ENCODE peak calls at places on chromosomes 11 and 22, in four cellular contexts. N, J, R and H are unnamed samples. For H3K27me3, the result is how much of the 10 kb centered on the place peaks cover.

GRCh38 chr11:43894546-43894945 is 13.9 kb downstream of the ALKBH3 start:
- DNase-seq in N (no peak), J (no peak), R (no peak), H (no peak)

GRCh38 chr11:71472357-71472885 is 19.4 kb downstream of the NADSYN1 start:
- DNase-seq in N (no peak), J (no peak), R (no peak), H (no peak)

GRCh38 chr11:15770798-15771414 is 585.4 kb downstream of the SOX6 start:
- DNase-seq in N (no peak), J (no peak), R (peak), H (no peak)

GRCh38 chr11:44833869-44834452 is 107.2 kb downstream of the TSPAN18 start:
- DNase-seq in N (no peak), J (no peak), R (no peak), H (no peak)

GRCh38 chr11:32939046-32939445 is 46.4 kb downstream of the QSER1 start:
- DNase-seq in N (no peak), J (no peak), R (no peak), H (no peak)

GRCh38 chr11:115379528-115379927 is 124.7 kb downstream of the CADM1 start:
- DNase-seq in N (no peak), J (no peak), R (no peak), H (no peak)

GRCh38 chr22:46652081-46652929 is 32.1 kb downstream of the GRAMD4 start:
- DNase-seq in N (no peak), J (no peak), R (peak), H (no peak)

GRCh38 chr11:67302571-67303131 is 679 bp upstream of the SSH3 start:
- DNase-seq in N (no peak), J (no peak), R (no peak), H (no peak)

GRCh38 chr11:77136074-77136473 is 8.0 kb downstream of the MYO7A start:
- DNase-seq in N (no peak), J (no peak), R (no peak), H (peak)

GRCh38 chr11:98601181-98601773 is 419.5 kb upstream of the CNTN5 start:
- DNase-seq in N (no peak), J (no peak), R (no peak), H (no peak)

GRCh38 chr11:68053117-68053516 is 14.3 kb downstream of the TCIRG1 start:
- DNase-seq in N (no peak), J (no peak), R (no peak), H (no peak)

DNA sequence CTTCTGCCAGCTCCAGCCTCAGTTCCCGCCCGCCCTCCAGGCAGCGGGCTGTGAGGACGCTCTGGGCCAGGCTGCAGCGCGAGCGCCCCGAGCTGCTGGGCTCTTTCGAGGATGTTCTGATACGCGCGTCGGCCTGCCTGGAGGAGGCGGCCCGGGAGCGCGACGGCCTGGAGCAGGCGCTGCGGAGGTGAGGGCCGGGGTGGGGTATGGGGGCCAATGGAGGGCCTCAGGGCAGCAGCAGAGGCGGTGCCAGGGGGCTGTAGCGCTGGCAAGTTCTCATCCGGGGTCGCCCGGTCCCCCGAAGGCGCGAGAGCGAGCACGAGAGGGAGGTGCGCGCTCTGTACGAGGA is 2.2 kb downstream of the CRACR2B start:
- DNase-seq in N (no peak), J (no peak), R (no peak), H (no peak)
- H3K27me3 ChIP-seq in N (under half), J (under half), R (half or more), H (half or more)

DNA sequence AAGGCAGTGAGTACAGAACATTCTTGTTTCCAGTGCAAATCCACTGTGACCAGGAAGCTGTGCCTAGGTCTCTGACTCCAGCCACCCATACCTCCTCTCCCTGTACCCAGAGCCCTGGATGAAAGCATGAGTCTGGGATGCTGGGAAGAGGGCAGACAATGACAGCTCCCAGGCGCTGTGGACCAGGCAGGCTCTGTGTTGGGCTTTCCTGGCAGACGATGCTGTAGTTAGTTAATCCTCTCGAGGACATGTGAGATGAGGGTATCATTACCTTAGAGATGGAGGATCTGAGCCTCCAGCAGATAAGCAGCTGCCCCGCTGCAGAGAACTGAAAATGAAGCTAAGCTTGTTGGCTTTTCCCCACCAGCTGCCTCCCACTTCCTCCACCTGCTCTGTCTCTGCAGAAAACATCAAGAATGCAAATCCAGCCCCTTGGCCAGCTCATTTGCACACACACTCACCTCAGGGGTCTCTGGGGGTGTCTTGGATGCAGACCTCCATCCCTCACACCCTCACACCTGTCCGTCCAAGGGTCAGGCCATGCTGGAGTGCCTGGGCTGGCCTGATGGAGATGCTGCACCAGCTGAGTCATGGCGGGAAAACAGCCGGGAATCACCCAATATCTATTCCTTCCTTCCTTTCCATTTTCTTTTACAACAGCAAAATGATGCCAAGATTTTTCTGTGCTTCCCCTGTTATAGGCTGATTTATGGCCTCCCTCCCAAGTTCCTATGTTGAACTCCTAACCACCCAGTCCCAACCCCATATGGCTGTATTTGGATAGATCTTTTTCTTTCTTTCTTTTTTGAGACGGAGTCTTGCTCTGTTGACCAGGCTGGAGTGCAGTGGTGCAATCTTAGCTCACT is 94.9 kb upstream of the SEPTIN5 start:
- DNase-seq in N (no peak), J (no peak), R (no peak), H (no peak)
- H3K27me3 ChIP-seq in N (under half), J (under half), R (under half), H (under half)

DNA sequence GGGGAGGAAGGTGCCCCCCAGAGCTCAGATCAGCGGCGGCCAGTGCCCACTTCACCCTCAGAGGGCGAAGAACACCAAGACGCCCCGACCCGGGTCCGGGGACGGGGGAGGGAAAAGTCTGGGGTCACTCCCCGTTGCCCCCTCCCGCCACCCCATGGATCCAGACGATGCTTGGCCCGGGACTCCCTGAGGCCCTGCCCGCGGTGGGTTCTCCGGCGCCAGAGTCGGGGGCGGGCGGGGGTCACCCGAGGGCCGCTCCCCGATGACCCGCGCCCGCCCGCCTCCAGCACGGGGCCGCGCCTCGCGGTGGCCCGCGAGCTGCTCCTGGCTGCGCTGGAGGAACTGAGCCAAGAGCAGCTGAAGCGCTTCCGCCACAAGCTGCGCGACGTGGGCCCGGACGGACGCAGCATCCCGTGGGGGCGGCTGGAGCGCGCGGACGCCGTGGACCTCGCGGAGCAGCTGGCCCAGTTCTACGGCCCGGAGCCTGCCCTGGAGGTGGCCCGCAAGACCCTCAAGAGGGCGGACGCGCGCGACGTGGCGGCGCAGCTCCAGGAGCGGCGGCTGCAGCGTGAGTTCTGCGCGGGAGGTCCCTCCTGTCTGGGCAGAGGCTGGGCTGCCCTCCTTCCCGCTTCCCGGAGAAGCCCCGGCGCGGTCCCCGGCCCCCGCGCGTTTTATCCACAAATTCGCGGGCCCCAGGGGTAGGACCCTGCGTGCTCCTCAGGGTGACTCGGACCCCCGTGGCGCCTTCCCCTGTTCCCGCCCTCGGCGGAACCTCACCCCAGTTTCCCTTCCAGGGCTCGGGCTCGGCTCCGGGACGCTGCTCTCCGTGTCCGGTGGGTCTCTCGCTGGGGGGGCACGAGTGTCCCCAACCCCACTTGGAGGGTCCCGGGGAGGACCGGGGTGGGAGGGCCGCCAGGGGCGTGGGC is 1.1 kb downstream of the NLRP6 start:
- DNase-seq in N (no peak), J (no peak), R (peak), H (no peak)
- H3K27me3 ChIP-seq in N (under half), J (under half), R (half or more), H (half or more)

GRCh38 chr11:120579601-120580000 is 68.1 kb downstream of the GRIK4 start:
- DNase-seq in N (no peak), J (no peak), R (no peak), H (no peak)
- H3K27me3 ChIP-seq in N (under half), J (under half), R (under half), H (under half)